ENCODE peak calls at places on chromosome 7, in ten cellular contexts. R is activated CD4-positive, alpha-beta T cell treated with anti-CD3 and anti-CD28 coated beads, Interleukin-2, amount 50 U/mL, for 1 hour; F is effector CD4-positive, alpha-beta T cell; E is HT-29; L is PC-9; S is iPS DF 6.9; W is endodermal cell; V is mesenchymal stem cell; D is activated T-cell treated with anti-CD3 and anti-CD28 coated beads, Interleukin-2, amount 50 U/mL, for 24 hours; A is smooth muscle cell of the brain vasculature. G is an unnamed sample.
A peak's percentile ranks its signal among the peaks of the same experiment; 100 is the strongest.

GRCh38 chr7:142030294-142030693 is 34.6 kb downstream of the MGAM start:
- DNase-seq in E (peak; percentile 15), W (no peak), A (no peak), V (no peak), L (peak; percentile 60), S (no peak), D (no peak), F (no peak), R (no peak), G (no peak)

GRCh38 chr7:4849390-4849789 is 12.4 kb downstream of the PAPOLB start:
- DNase-seq in L (no peak), E (peak; percentile 68), S (no peak), F (no peak), V (no peak), D (no peak), W (no peak), R (no peak), A (no peak), G (peak; percentile 55)

GRCh38 chr7:116316838-116317612 is 106.7 kb downstream of the TES start:
- DNase-seq in D (no peak), W (peak; percentile 53), F (no peak), A (peak; percentile 80), L (peak; percentile 97), S (no peak), E (peak; percentile 64), R (no peak), V (peak; percentile 98), G (peak; percentile 63)

GRCh38 chr7:48421357-48421756 is 250.1 kb downstream of the ABCA13 start:
- DNase-seq in E (no peak), L (no peak), V (peak; percentile 6), W (no peak), S (no peak), D (no peak), R (no peak), A (no peak), F (no peak), G (no peak)

GRCh38 chr7:48786951-48787350 is 137.4 kb upstream of the CDC14C start:
- DNase-seq in L (no peak), V (no peak), F (no peak), D (no peak), W (no peak), R (no peak), E (no peak), S (no peak), A (no peak), G (no peak)

GRCh38 chr7:659996-660395 is 66.5 kb upstream of the DNAAF5 start:
- DNase-seq in R (no peak), V (no peak), W (no peak), L (no peak), E (no peak), A (no peak), F (no peak), D (no peak), S (no peak), G (no peak)

GRCh38 chr7:71237945-71238344 is 106.0 kb downstream of the GALNT17 start:
- DNase-seq in S (no peak), R (no peak), V (no peak), L (no peak), A (no peak), D (no peak), F (no peak), W (peak; percentile 75), E (peak; percentile 3), G (no peak)

GRCh38 chr7:95922191-95922590 is 149.8 kb downstream of the DYNC1I1 start:
- DNase-seq in L (no peak), A (no peak), D (no peak), W (no peak), F (no peak), E (no peak), V (no peak), R (no peak), S (no peak), G (no peak)

GRCh38 chr7:94266278-94266677 is 128.4 kb upstream of the COL1A2 start:
- DNase-seq in D (no peak), V (peak; percentile 37), S (no peak), R (no peak), E (no peak), L (peak; percentile 40), A (no peak), W (no peak), F (no peak), G (no peak)

GRCh38 chr7:157267516-157267915 is 69.3 kb upstream of the DNAJB6 start:
- DNase-seq in D (peak; percentile 23), L (no peak), V (no peak), R (no peak), S (no peak), A (no peak), W (no peak), F (no peak), E (no peak), G (no peak)

GRCh38 chr7:106563466-106564150 is 97.3 kb downstream of the CCDC71L start:
- DNase-seq in W (no peak), D (no peak), S (no peak), L (no peak), V (peak; percentile 18), E (no peak), A (no peak), F (no peak), R (no peak), G (peak; percentile 26)

GRCh38 chr7:159211540-159212182 is 67.0 kb upstream of the VIPR2 start:
- DNase-seq in S (no peak), L (no peak), R (no peak), A (no peak), V (no peak), E (no peak), D (no peak), W (peak; percentile 25), F (no peak), G (no peak)

GRCh38 chr7:34846976-34847375 is 189.0 kb downstream of the NPSR1 start:
- DNase-seq in S (no peak), L (no peak), D (no peak), W (no peak), R (no peak), A (no peak), F (no peak), V (peak; percentile 7), E (no peak), G (no peak)

GRCh38 chr7:156666368-156667109 is 26.0 kb downstream of the RNF32 start:
- DNase-seq in W (no peak), A (no peak), F (no peak), L (no peak), V (no peak), R (no peak), S (no peak), E (peak; percentile 55), D (no peak), G (no peak)

GRCh38 chr7:20299647-20300312 is 30.9 kb upstream of the ITGB8 start:
- DNase-seq in V (peak; percentile 54), A (no peak), L (no peak), F (no peak), D (no peak), R (no peak), W (no peak), S (no peak), E (no peak), G (no peak)

GRCh38 chr7:27160147-27160545 is 3.7 kb upstream of the HOXA7 start:
- DNase-seq in E (no peak), S (no peak), W (peak; percentile 46), R (no peak), A (no peak), F (no peak), V (no peak), L (no peak), D (peak; percentile 60), G (no peak)

GRCh38 chr7:117066668-117067067 is 113.4 kb downstream of the ST7 start:
- DNase-seq in A (no peak), W (no peak), F (no peak), L (no peak), S (no peak), E (no peak), R (no peak), D (no peak), V (no peak), G (no peak)

GRCh38 chr7:113891828-113892227 is 27.0 kb downstream of the PPP1R3A start:
- DNase-seq in L (no peak), S (no peak), D (no peak), V (no peak), W (no peak), A (no peak), E (no peak), R (no peak), F (no peak), G (no peak)

GRCh38 chr7:36287371-36288241 is 102.1 kb upstream of the ANLN start:
- DNase-seq in W (peak; percentile 76), E (peak; percentile 78), S (no peak), V (no peak), D (peak; percentile 61), L (peak; percentile 94), F (no peak), A (no peak), R (no peak), G (peak; percentile 72)

GRCh38 chr7:158495780-158496179 is 91.8 kb downstream of the PTPRN2 start:
- DNase-seq in R (no peak), E (peak; percentile 73), D (no peak), W (peak; percentile 87), V (no peak), S (no peak), F (no peak), L (no peak), A (no peak), G (peak; percentile 65)